ENCODE peak calls at places on chromosome 1, in nine cellular contexts. N is GF-D8; I is neural progenitor cell; B is DMS153; S is D341Med; D is CD8-positive, alpha-beta T cell; E is NCI-H1092 treated with DMSO at 0.1 percent for 48 hours; F is NCI-H146; A is coronary artery. T is an unnamed sample.
A peak's percentile ranks its signal among the peaks of the same experiment; 100 is the strongest.

GRCh38 chr1:60703155-60703554 is 379.2 kb upstream of the NFIA start:
- DNase-seq in N (no peak), I (no peak), B (no peak), S (no peak), D (no peak), E (no peak), F (no peak), A (no peak), T (no peak)

GRCh38 chr1:38997901-38998190 is 6.8 kb downstream of the AKIRIN1 start:
- DNase-seq in N (no peak), I (no peak), B (no peak), S (no peak), D (no peak), E (no peak), F (no peak), A (no peak), T (no peak)

GRCh38 chr1:9651565-9652378 is at the start of gene PIK3CD:
- DNase-seq in N (peak; percentile 62), I (peak; percentile 89), B (no peak), S (peak; percentile 84), D (peak; percentile 21), E (peak; percentile 9), F (peak; percentile 19), A (no peak), T (peak; percentile 28)

GRCh38 chr1:16032388-16033100 is 10.7 kb downstream of the CLCNKA start:
- DNase-seq in N (peak; percentile 2), I (peak; percentile 97), B (peak; percentile 65), S (peak; percentile 82), D (no peak), E (peak; percentile 82), F (peak; percentile 76), A (peak; percentile 90), T (peak; percentile 78)

GRCh38 chr1:181174860-181175259 is 86.4 kb downstream of the IER5 start:
- DNase-seq in N (no peak), I (no peak), B (no peak), S (no peak), D (no peak), E (no peak), F (no peak), A (no peak), T (no peak)

GRCh38 chr1:92791487-92792058 is 6.7 kb upstream of the EVI5 start:
- DNase-seq in N (no peak), I (no peak), B (no peak), S (no peak), D (no peak), E (no peak), F (peak; percentile 28), A (no peak), T (peak; percentile 29)

GRCh38 chr1:67947114-67947513 is 103.3 kb downstream of the DIRAS3 start:
- DNase-seq in N (no peak), I (no peak), B (no peak), S (no peak), D (no peak), E (peak; percentile 35), F (peak; percentile 63), A (no peak), T (peak; percentile 54)

GRCh38 chr1:91165033-91165654 is 143.3 kb upstream of the ZNF644 start:
- DNase-seq in N (no peak), I (peak; percentile 88), B (peak; percentile 47), S (peak; percentile 83), D (peak; percentile 51), E (peak; percentile 67), F (peak; percentile 65), A (no peak), T (peak; percentile 64)

GRCh38 chr1:74571875-74572274 is 59.5 kb upstream of the LRRC53 start:
- DNase-seq in N (no peak), I (no peak), B (no peak), S (no peak), D (no peak), E (no peak), F (no peak), A (no peak), T (no peak)

GRCh38 chr1:155309423-155310021 is 856 bp downstream of the FDPS start:
- DNase-seq in N (no peak), I (peak; percentile 43), B (no peak), S (peak; percentile 42), D (no peak), E (no peak), F (peak; percentile 13), A (no peak), T (peak; percentile 44)

GRCh38 chr1:226979115-226979516 is 39.0 kb downstream of the COQ8A start:
- DNase-seq in N (no peak), I (no peak), B (no peak), S (no peak), D (no peak), E (no peak), F (no peak), A (peak; percentile 64), T (no peak)

GRCh38 chr1:10900265-10900651 is 103.8 kb upstream of the CASZ1 start:
- DNase-seq in N (no peak), I (no peak), B (no peak), S (peak; percentile 20), D (no peak), E (no peak), F (no peak), A (no peak), T (peak; percentile 87)

T was measured in NCI-H69.